ENCODE peak calls at places on chromosomes 4 and X, in ten cellular contexts. One of them, this sample, is unnamed.

GRCh38 chrX:989959-990510 is 222.4 kb downstream of the CRLF2 start:
- DNase-seq in AG04450: no peak
- DNase-seq in cardiac fibroblast: peak
- DNase-seq in fibroblast of the aortic adventitia: peak
- DNase-seq in AG09309: peak
- DNase-seq in occipital lobe: peak
- DNase-seq in HS-5: no peak
- DNase-seq in HT-29: peak
- DNase-seq in lung: peak
- DNase-seq in tibial artery: peak
- DNase-seq in this sample: peak

GRCh38 chr4:8703857-8704495 is 111.4 kb downstream of the CPZ start:
- DNase-seq in AG04450: no peak
- DNase-seq in AG09309: no peak
- DNase-seq in HT-29: no peak
- DNase-seq in lung: no peak
- DNase-seq in occipital lobe: no peak
- DNase-seq in HS-5: no peak
- DNase-seq in tibial artery: peak
- DNase-seq in fibroblast of the aortic adventitia: no peak
- DNase-seq in cardiac fibroblast: no peak
- DNase-seq in this sample: no peak

GRCh38 chr4:41156574-41156973 is 57.8 kb downstream of the APBB2 start:
- DNase-seq in HT-29: no peak
- DNase-seq in lung: no peak
- DNase-seq in tibial artery: no peak
- DNase-seq in fibroblast of the aortic adventitia: peak
- DNase-seq in HS-5: no peak
- DNase-seq in AG04450: no peak
- DNase-seq in cardiac fibroblast: peak
- DNase-seq in occipital lobe: no peak
- DNase-seq in AG09309: no peak
- DNase-seq in this sample: no peak

GRCh38 chrX:34638116-34638515 is 19.0 kb downstream of the TMEM47 start:
- DNase-seq in AG09309: no peak
- DNase-seq in AG04450: peak
- DNase-seq in tibial artery: no peak
- DNase-seq in cardiac fibroblast: peak
- DNase-seq in HS-5: no peak
- DNase-seq in lung: no peak
- DNase-seq in occipital lobe: no peak
- DNase-seq in HT-29: peak
- DNase-seq in fibroblast of the aortic adventitia: peak
- DNase-seq in this sample: no peak

GRCh38 chr4:1488831-1489638 is 82.8 kb upstream of the NKX1-1 start:
- DNase-seq in lung: no peak
- DNase-seq in fibroblast of the aortic adventitia: no peak
- DNase-seq in tibial artery: peak
- DNase-seq in HT-29: no peak
- DNase-seq in AG09309: no peak
- DNase-seq in cardiac fibroblast: no peak
- DNase-seq in occipital lobe: no peak
- DNase-seq in HS-5: no peak
- DNase-seq in AG04450: no peak
- DNase-seq in this sample: no peak

GRCh38 chr4:40471923-40472322 is 136.8 kb downstream of the CHRNA9 start:
- DNase-seq in HS-5: no peak
- DNase-seq in HT-29: no peak
- DNase-seq in AG09309: no peak
- DNase-seq in AG04450: no peak
- DNase-seq in occipital lobe: no peak
- DNase-seq in fibroblast of the aortic adventitia: no peak
- DNase-seq in tibial artery: no peak
- DNase-seq in cardiac fibroblast: no peak
- DNase-seq in lung: no peak
- DNase-seq in this sample: no peak

GRCh38 chrX:16867947-16868346 is 2.2 kb downstream of the RBBP7 start:
- DNase-seq in lung: no peak
- DNase-seq in HS-5: no peak
- DNase-seq in AG04450: no peak
- DNase-seq in tibial artery: no peak
- DNase-seq in AG09309: no peak
- DNase-seq in cardiac fibroblast: no peak
- DNase-seq in HT-29: no peak
- DNase-seq in occipital lobe: no peak
- DNase-seq in fibroblast of the aortic adventitia: no peak
- DNase-seq in this sample: no peak

GRCh38 chr4:61277785-61278184 is 77.7 kb downstream of the ADGRL3 start:
- DNase-seq in HS-5: no peak
- DNase-seq in tibial artery: no peak
- DNase-seq in AG09309: no peak
- DNase-seq in fibroblast of the aortic adventitia: no peak
- DNase-seq in occipital lobe: no peak
- DNase-seq in cardiac fibroblast: no peak
- DNase-seq in AG04450: no peak
- DNase-seq in lung: no peak
- DNase-seq in HT-29: peak
- DNase-seq in this sample: peak

GRCh38 chr4:54230479-54231418 is 1.7 kb downstream of the PDGFRA start:
- DNase-seq in AG04450: no peak
- DNase-seq in lung: no peak
- DNase-seq in occipital lobe: no peak
- DNase-seq in fibroblast of the aortic adventitia: peak
- DNase-seq in cardiac fibroblast: peak
- DNase-seq in HS-5: no peak
- DNase-seq in HT-29: no peak
- DNase-seq in AG09309: no peak
- DNase-seq in tibial artery: peak
- DNase-seq in this sample: no peak

GRCh38 chr4:89283226-89283974 is 24.2 kb downstream of the GPRIN3 start:
- DNase-seq in fibroblast of the aortic adventitia: peak
- DNase-seq in HS-5: peak
- DNase-seq in occipital lobe: no peak
- DNase-seq in lung: no peak
- DNase-seq in HT-29: peak
- DNase-seq in cardiac fibroblast: no peak
- DNase-seq in tibial artery: no peak
- DNase-seq in AG04450: no peak
- DNase-seq in AG09309: no peak
- DNase-seq in this sample: no peak

GRCh38 chrX:46637937-46638336 is 64.4 kb downstream of the CHST7 start:
- DNase-seq in AG04450: no peak
- DNase-seq in tibial artery: no peak
- DNase-seq in lung: no peak
- DNase-seq in HT-29: no peak
- DNase-seq in fibroblast of the aortic adventitia: no peak
- DNase-seq in HS-5: peak
- DNase-seq in AG09309: no peak
- DNase-seq in occipital lobe: no peak
- DNase-seq in cardiac fibroblast: no peak
- DNase-seq in this sample: no peak

GRCh38 chr4:52102587-52102986 is 51.5 kb downstream of the SPATA18 start:
- DNase-seq in HT-29: no peak
- DNase-seq in cardiac fibroblast: no peak
- DNase-seq in AG09309: no peak
- DNase-seq in tibial artery: no peak
- DNase-seq in AG04450: no peak
- DNase-seq in HS-5: peak
- DNase-seq in fibroblast of the aortic adventitia: peak
- DNase-seq in lung: no peak
- DNase-seq in occipital lobe: no peak
- DNase-seq in this sample: no peak

GRCh38 chr4:71186566-71187398 is 152.0 kb upstream of the SLC4A4 start:
- DNase-seq in AG09309: no peak
- DNase-seq in lung: peak
- DNase-seq in cardiac fibroblast: peak
- DNase-seq in AG04450: no peak
- DNase-seq in occipital lobe: peak
- DNase-seq in HS-5: no peak
- DNase-seq in HT-29: peak
- DNase-seq in fibroblast of the aortic adventitia: peak
- DNase-seq in tibial artery: peak
- DNase-seq in this sample: no peak

GRCh38 chrX:69238153-69238959 is 73.1 kb upstream of the PJA1 start:
- DNase-seq in tibial artery: no peak
- DNase-seq in AG04450: no peak
- DNase-seq in cardiac fibroblast: no peak
- DNase-seq in occipital lobe: peak
- DNase-seq in fibroblast of the aortic adventitia: no peak
- DNase-seq in HT-29: no peak
- DNase-seq in AG09309: no peak
- DNase-seq in lung: no peak
- DNase-seq in HS-5: no peak
- DNase-seq in this sample: peak

GRCh38 chrX:153828723-153829548 is 1.4 kb downstream of the PDZD4 start:
- DNase-seq in HS-5: no peak
- DNase-seq in fibroblast of the aortic adventitia: no peak
- DNase-seq in AG04450: no peak
- DNase-seq in tibial artery: no peak
- DNase-seq in AG09309: no peak
- DNase-seq in HT-29: no peak
- DNase-seq in occipital lobe: no peak
- DNase-seq in lung: no peak
- DNase-seq in cardiac fibroblast: no peak
- DNase-seq in this sample: no peak

GRCh38 chr4:176579233-176579632 is 213.5 kb downstream of the VEGFC start:
- DNase-seq in HS-5: no peak
- DNase-seq in occipital lobe: no peak
- DNase-seq in lung: no peak
- DNase-seq in HT-29: no peak
- DNase-seq in fibroblast of the aortic adventitia: no peak
- DNase-seq in tibial artery: no peak
- DNase-seq in cardiac fibroblast: no peak
- DNase-seq in AG04450: no peak
- DNase-seq in AG09309: no peak
- DNase-seq in this sample: peak

GRCh38 chr4:56937262-56937661 is 29.6 kb downstream of the REST start:
- DNase-seq in fibroblast of the aortic adventitia: peak
- DNase-seq in cardiac fibroblast: peak
- DNase-seq in HS-5: peak
- DNase-seq in occipital lobe: no peak
- DNase-seq in lung: no peak
- DNase-seq in HT-29: no peak
- DNase-seq in tibial artery: no peak
- DNase-seq in AG09309: peak
- DNase-seq in AG04450: peak
- DNase-seq in this sample: no peak

GRCh38 chr4:83661359-83661758 is 125.5 kb downstream of the GPAT3 start:
- DNase-seq in fibroblast of the aortic adventitia: no peak
- DNase-seq in AG09309: no peak
- DNase-seq in occipital lobe: no peak
- DNase-seq in HS-5: no peak
- DNase-seq in lung: no peak
- DNase-seq in cardiac fibroblast: no peak
- DNase-seq in AG04450: no peak
- DNase-seq in tibial artery: no peak
- DNase-seq in HT-29: no peak
- DNase-seq in this sample: no peak

GRCh38 chr4:135533053-135533452 is 1331.5 kb upstream of the PABPC4L start:
- DNase-seq in AG09309: no peak
- DNase-seq in occipital lobe: no peak
- DNase-seq in HT-29: no peak
- DNase-seq in AG04450: no peak
- DNase-seq in tibial artery: no peak
- DNase-seq in lung: no peak
- DNase-seq in fibroblast of the aortic adventitia: no peak
- DNase-seq in cardiac fibroblast: no peak
- DNase-seq in HS-5: no peak
- DNase-seq in this sample: no peak

GRCh38 chrX:113157496-113157895 is 316.9 kb upstream of the AMOT start:
- DNase-seq in occipital lobe: no peak
- DNase-seq in HS-5: no peak
- DNase-seq in fibroblast of the aortic adventitia: no peak
- DNase-seq in AG09309: no peak
- DNase-seq in tibial artery: no peak
- DNase-seq in cardiac fibroblast: no peak
- DNase-seq in AG04450: no peak
- DNase-seq in HT-29: no peak
- DNase-seq in lung: no peak
- DNase-seq in this sample: no peak

GRCh38 chrX:97057349-97057909 is 173.7 kb downstream of the RPA4 start:
- DNase-seq in HT-29: no peak
- DNase-seq in AG04450: no peak
- DNase-seq in tibial artery: no peak
- DNase-seq in cardiac fibroblast: no peak
- DNase-seq in lung: no peak
- DNase-seq in AG09309: no peak
- DNase-seq in occipital lobe: no peak
- DNase-seq in fibroblast of the aortic adventitia: no peak
- DNase-seq in HS-5: no peak
- DNase-seq in this sample: peak

GRCh38 chr4:134126955-134127354 is 74.6 kb downstream of the PABPC4L start:
- DNase-seq in HT-29: no peak
- DNase-seq in AG04450: no peak
- DNase-seq in tibial artery: peak
- DNase-seq in AG09309: no peak
- DNase-seq in lung: no peak
- DNase-seq in fibroblast of the aortic adventitia: no peak
- DNase-seq in HS-5: no peak
- DNase-seq in occipital lobe: no peak
- DNase-seq in cardiac fibroblast: no peak
- DNase-seq in this sample: no peak

GRCh38 chr4:1504786-1505500 is 98.7 kb upstream of the NKX1-1 start:
- DNase-seq in AG09309: no peak
- DNase-seq in lung: no peak
- DNase-seq in HT-29: no peak
- DNase-seq in AG04450: no peak
- DNase-seq in occipital lobe: no peak
- DNase-seq in fibroblast of the aortic adventitia: no peak
- DNase-seq in HS-5: no peak
- DNase-seq in tibial artery: peak
- DNase-seq in cardiac fibroblast: no peak
- DNase-seq in this sample: no peak

GRCh38 chr4:85792576-85792975 is 317.6 kb downstream of the ARHGAP24 start:
- DNase-seq in occipital lobe: no peak
- DNase-seq in cardiac fibroblast: no peak
- DNase-seq in fibroblast of the aortic adventitia: peak
- DNase-seq in HS-5: no peak
- DNase-seq in tibial artery: no peak
- DNase-seq in AG09309: no peak
- DNase-seq in lung: no peak
- DNase-seq in AG04450: no peak
- DNase-seq in HT-29: no peak
- DNase-seq in this sample: no peak

GRCh38 chrX:103356023-103356798 is at the start of gene TCEAL9:
- DNase-seq in lung: peak
- DNase-seq in HS-5: no peak
- DNase-seq in AG04450: peak
- DNase-seq in HT-29: peak
- DNase-seq in tibial artery: peak
- DNase-seq in cardiac fibroblast: peak
- DNase-seq in occipital lobe: no peak
- DNase-seq in fibroblast of the aortic adventitia: peak
- DNase-seq in AG09309: peak
- DNase-seq in this sample: no peak

This sample was measured in LNCaP clone FGC.